ENCODE peak calls at places on chromosomes 3 and 15, in seven cellular contexts. E is mucosa of descending colon, O is brain microvascular endothelial cell, U is endothelial cell, Y is RWPE1, I is AG04450, Q is heart left ventricle. D is an unnamed sample.

GRCh38 chr15:92452143-92452542 is 58.5 kb downstream of the ST8SIA2 start:
- DNase-seq in E (no peak), O (no peak), U (no peak), Y (no peak), I (no peak), Q (no peak), D (no peak)

GRCh38 chr15:31004220-31004733 is 12.8 kb upstream of the MTMR10 start:
- DNase-seq in E (no peak), O (no peak), U (peak; percentile 14), Y (no peak), I (no peak), Q (peak; percentile 63), D (no peak)

GRCh38 chr15:78697449-78697848 is 56.4 kb upstream of the CHRNB4 start:
- DNase-seq in E (no peak), O (no peak), U (no peak), Y (no peak), I (no peak), Q (no peak), D (no peak)

GRCh38 chr15:94610069-94610863 is 378.9 kb downstream of the MCTP2 start:
- DNase-seq in E (no peak), O (no peak), U (no peak), Y (no peak), I (no peak), Q (no peak), D (no peak)

GRCh38 chr3:183061431-183062172 is 37.7 kb downstream of the MCCC1 start:
- DNase-seq in E (no peak), O (no peak), U (no peak), Y (no peak), I (peak; percentile 18), Q (no peak), D (no peak)

GRCh38 chr15:87628311-87628710 is 628.2 kb downstream of the NTRK3 start:
- DNase-seq in E (no peak), O (no peak), U (no peak), Y (no peak), I (no peak), Q (no peak), D (no peak)

GRCh38 chr3:123096701-123097100 is 29.9 kb downstream of the PDIA5 start:
- DNase-seq in E (no peak), O (no peak), U (no peak), Y (no peak), I (peak; percentile 59), Q (peak; percentile 83), D (no peak)

GRCh38 chr3:15315003-15315402 is 17.4 kb downstream of the SH3BP5 start:
- DNase-seq in E (no peak), O (no peak), U (no peak), Y (no peak), I (no peak), Q (no peak), D (no peak)

GRCh38 chr3:64042952-64043351 is 19.7 kb upstream of the PSMD6 start:
- DNase-seq in E (no peak), O (no peak), U (no peak), Y (no peak), I (no peak), Q (no peak), D (no peak)

GRCh38 chr3:198065897-198066296 is 105.9 kb downstream of the LMLN start:
- DNase-seq in E (no peak), O (no peak), U (no peak), Y (no peak), I (no peak), Q (no peak), D (no peak)

GRCh38 chr3:27681249-27681748 is 40.8 kb downstream of the EOMES start:
- DNase-seq in E (no peak), O (peak; percentile 68), U (peak; percentile 38), Y (peak; percentile 59), I (peak; percentile 59), Q (no peak), D (peak; percentile 57)

GRCh38 chr15:73114064-73114463 is 61.8 kb downstream of the NEO1 start:
- DNase-seq in E (no peak), O (no peak), U (no peak), Y (no peak), I (no peak), Q (no peak), D (no peak)

GRCh38 chr15:40059821-40060220 is 20.8 kb upstream of the SRP14 start:
- DNase-seq in E (no peak), O (no peak), U (no peak), Y (no peak), I (no peak), Q (no peak), D (no peak)

GRCh38 chr3:46186856-46187700 is 21.0 kb downstream of the CCR1 start:
- DNase-seq in E (no peak), O (no peak), U (no peak), Y (no peak), I (no peak), Q (no peak), D (no peak)

GRCh38 chr3:65560901-65561300 is 477.8 kb downstream of the MAGI1 start:
- DNase-seq in E (no peak), O (no peak), U (no peak), Y (no peak), I (no peak), Q (no peak), D (no peak)

GRCh38 chr3:187713504-187713903 is 11.1 kb upstream of the RTP2 start:
- DNase-seq in E (no peak), O (peak; percentile 31), U (no peak), Y (no peak), I (no peak), Q (no peak), D (no peak)

GRCh38 chr3:99319961-99320360 is 318.4 kb upstream of the COL8A1 start:
- DNase-seq in E (no peak), O (peak; percentile 78), U (no peak), Y (peak; percentile 30), I (peak; percentile 72), Q (no peak), D (no peak)

GRCh38 chr3:132343018-132343612 is 25.9 kb downstream of the ACP3 start:
- DNase-seq in E (no peak), O (peak; percentile 57), U (peak; percentile 52), Y (peak; percentile 30), I (peak; percentile 24), Q (no peak), D (peak; percentile 72)

GRCh38 chr15:69719527-69719926 is 266.9 kb downstream of the RPLP1 start:
- DNase-seq in E (no peak), O (no peak), U (no peak), Y (no peak), I (no peak), Q (no peak), D (no peak)

GRCh38 chr15:90184119-90184785 is 16.9 kb upstream of the SEMA4B start:
- DNase-seq in E (peak; percentile 89), O (no peak), U (no peak), Y (peak; percentile 83), I (no peak), Q (peak; percentile 83), D (peak; percentile 70)

GRCh38 chr3:77475545-77475944 is 435.6 kb downstream of the ROBO2 start:
- DNase-seq in E (no peak), O (no peak), U (no peak), Y (no peak), I (no peak), Q (no peak), D (no peak)

GRCh38 chr3:14141144-14141543 is 16.3 kb downstream of the TMEM43 start:
- DNase-seq in E (no peak), O (no peak), U (no peak), Y (no peak), I (no peak), Q (no peak), D (no peak)

GRCh38 chr15:77096541-77096940 is 25.6 kb upstream of the TSPAN3 start:
- DNase-seq in E (no peak), O (no peak), U (no peak), Y (no peak), I (no peak), Q (no peak), D (no peak)

DNA sequence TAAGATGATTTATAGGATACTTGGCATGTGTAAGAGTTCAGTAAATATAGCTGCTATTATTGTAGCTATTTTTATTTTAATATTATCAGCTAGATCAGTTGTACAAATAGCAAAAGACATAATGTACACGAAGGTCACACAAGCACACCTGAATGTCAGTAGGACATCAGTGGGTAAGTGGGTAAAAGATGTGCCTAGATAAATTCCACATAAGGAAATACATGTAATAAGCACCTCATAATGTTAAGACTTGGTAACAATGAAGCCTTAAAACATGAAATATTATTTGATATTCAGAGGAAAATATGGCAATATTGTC is 41.5 kb downstream of the ABHD2 start:
- DNase-seq in E (no peak), O (no peak), U (no peak), Y (no peak), I (no peak), Q (no peak), D (no peak)
- TF ChIP-seq CTCF in E (no peak), O (no peak), U (no peak), Y (peak; percentile 22), I (no peak), Q (no peak), D (no peak)

GRCh38 chr3:37849146-37849545 is 12.5 kb upstream of the CTDSPL start:
- DNase-seq in E (no peak), O (no peak), U (no peak), Y (no peak), I (no peak), Q (no peak), D (no peak)
- TF ChIP-seq CTCF in E (no peak), O (no peak), U (no peak), Y (no peak), I (no peak), Q (no peak), D (no peak)

DNA sequence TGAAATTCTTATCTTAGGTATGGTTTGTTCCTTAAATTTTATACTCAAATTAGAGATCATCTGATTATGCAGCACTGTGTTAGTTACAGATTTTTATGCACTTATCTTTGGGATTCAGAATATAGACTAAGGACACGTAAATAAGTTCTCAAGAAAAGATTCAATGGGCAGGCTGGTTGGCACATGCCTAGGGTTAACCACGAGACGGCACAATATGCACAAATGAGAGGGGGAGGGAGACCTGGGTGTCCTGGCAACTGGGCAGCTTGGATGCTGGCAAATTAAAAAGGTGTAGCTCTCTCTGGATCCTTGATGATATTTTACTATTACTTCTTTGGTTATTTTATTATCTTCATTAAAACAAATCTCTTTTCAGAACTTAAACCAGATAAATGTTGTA is 672 bp downstream of the AADAC start:
- DNase-seq in E (no peak), O (no peak), U (no peak), Y (no peak), I (no peak), Q (no peak), D (no peak)
- TF ChIP-seq CTCF in E (no peak), O (no peak), U (no peak), Y (no peak), I (no peak), Q (no peak), D (no peak)

GRCh38 chr3:129625071-129625874 is 18.8 kb upstream of the PLXND1 start:
- DNase-seq in E (peak; percentile 61), O (no peak), U (no peak), Y (no peak), I (no peak), Q (peak; percentile 61), D (no peak)
- TF ChIP-seq CTCF in E (no peak), O (peak; percentile 51), U (no peak), Y (no peak), I (no peak), Q (no peak), D (peak; percentile 37)

DNA sequence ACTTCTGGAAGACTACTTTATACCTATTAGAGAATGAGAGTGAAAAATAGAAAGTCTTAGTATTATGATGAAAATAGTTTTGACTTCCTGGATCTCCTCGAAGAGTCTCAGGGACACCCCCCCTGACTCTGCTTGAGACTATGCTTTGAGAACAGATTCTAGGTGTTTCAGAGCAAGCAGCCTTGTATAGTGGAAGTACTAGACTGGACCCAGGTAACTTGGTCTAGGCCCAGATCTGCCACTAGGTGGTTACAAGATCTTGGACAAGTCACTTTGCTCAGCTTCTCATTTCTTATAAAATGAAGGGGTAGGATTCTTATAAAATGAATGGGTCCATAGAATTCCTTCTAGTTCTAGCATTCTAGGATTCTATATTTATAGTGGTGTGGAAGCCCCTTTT is 9.1 kb downstream of the ABHD5 start:
- DNase-seq in E (no peak), O (peak; percentile 24), U (no peak), Y (no peak), I (no peak), Q (no peak), D (peak; percentile 26)
- TF ChIP-seq CTCF in E (no peak), O (peak; percentile 67), U (no peak), Y (no peak), I (peak; percentile 33), Q (no peak), D (peak; percentile 23)

D was measured in Calu3.